ENCODE peak calls at places on chromosome 6, in eight cellular contexts. T is K562, P is SK-N-SH, H is transverse colon, I is HL-60, D is endothelial cell of umbilical vein, F is prostate gland, K is Panc1. J is an unnamed sample.

GRCh38 chr6:12403946-12404647 is 113.9 kb downstream of the EDN1 start:
- DNase-seq in T (no peak), P (no peak), H (no peak), I (no peak), D (no peak), F (no peak), K (no peak), J (no peak)

GRCh38 chr6:109291893-109292292 is 90.4 kb downstream of the CD164 start:
- DNase-seq in T (no peak), P (no peak), H (no peak), I (no peak), D (no peak), F (no peak), K (no peak), J (no peak)

GRCh38 chr6:20661721-20662120 is 127.5 kb downstream of the CDKAL1 start:
- DNase-seq in T (no peak), P (peak), H (no peak), I (no peak), D (peak), F (peak), K (no peak), J (no peak)

GRCh38 chr6:91094806-91095475 is 508.1 kb upstream of the MAP3K7 start:
- DNase-seq in T (no peak), P (no peak), H (no peak), I (no peak), D (no peak), F (no peak), K (no peak), J (no peak)

GRCh38 chr6:14682821-14683220 is 563.0 kb upstream of the JARID2 start:
- DNase-seq in T (no peak), P (no peak), H (no peak), I (no peak), D (no peak), F (no peak), K (no peak), J (no peak)

GRCh38 chr6:120198033-120198432 is 848.5 kb upstream of the MAN1A1 start:
- DNase-seq in T (peak), P (peak), H (no peak), I (no peak), D (no peak), F (no peak), K (no peak), J (no peak)

GRCh38 chr6:11380969-11381744 is 148.7 kb upstream of the NEDD9 start:
- DNase-seq in T (no peak), P (no peak), H (no peak), I (no peak), D (no peak), F (no peak), K (no peak), J (no peak)

GRCh38 chr6:31728767-31729514 is at the start of gene DDAH2:
- DNase-seq in T (no peak), P (no peak), H (peak), I (no peak), D (no peak), F (no peak), K (no peak), J (no peak)

GRCh38 chr6:107434812-107435211 is 24.6 kb downstream of the PDSS2 start:
- DNase-seq in T (no peak), P (no peak), H (no peak), I (no peak), D (no peak), F (no peak), K (no peak), J (no peak)

GRCh38 chr6:160042014-160042773 is 73.3 kb downstream of the IGF2R start:
- DNase-seq in T (no peak), P (no peak), H (no peak), I (no peak), D (no peak), F (peak), K (no peak), J (no peak)

GRCh38 chr6:108800510-108800909 is 47.7 kb upstream of the ARMC2 start:
- DNase-seq in T (no peak), P (no peak), H (no peak), I (no peak), D (no peak), F (no peak), K (no peak), J (no peak)

GRCh38 chr6:29797120-29797519 is 30.5 kb upstream of the HLA-G start:
- DNase-seq in T (no peak), P (no peak), H (no peak), I (no peak), D (no peak), F (no peak), K (no peak), J (no peak)

GRCh38 chr6:133681880-133682279 is 207.0 kb upstream of the TCF21 start:
- DNase-seq in T (no peak), P (no peak), H (no peak), I (no peak), D (no peak), F (no peak), K (no peak), J (no peak)

GRCh38 chr6:36351152-36351571 is 14.5 kb upstream of the BNIP5 start:
- DNase-seq in T (peak), P (no peak), H (no peak), I (no peak), D (no peak), F (no peak), K (no peak), J (no peak)

GRCh38 chr6:133959667-133960368 is 6.8 kb downstream of the TBPL1 start:
- DNase-seq in T (peak), P (no peak), H (no peak), I (no peak), D (no peak), F (no peak), K (no peak), J (no peak)

GRCh38 chr6:149935246-149935645 is 6.6 kb upstream of the ULBP2 start:
- DNase-seq in T (no peak), P (no peak), H (no peak), I (no peak), D (no peak), F (no peak), K (no peak), J (no peak)

GRCh38 chr6:41970436-41970846 is 28.8 kb upstream of the CCND3 start:
- DNase-seq in T (no peak), P (no peak), H (no peak), I (peak), D (peak), F (no peak), K (no peak), J (no peak)

GRCh38 chr6:37127961-37128862 is 41.7 kb upstream of the PIM1 start:
- DNase-seq in T (peak), P (no peak), H (peak), I (no peak), D (peak), F (no peak), K (no peak), J (no peak)

GRCh38 chr6:70371454-70372105 is 41.7 kb upstream of the FAM135A start:
- DNase-seq in T (peak), P (peak), H (no peak), I (peak), D (peak), F (no peak), K (peak), J (no peak)

GRCh38 chr6:117605169-117605826 is 3.0 kb upstream of the GOPC start:
- DNase-seq in T (peak), P (peak), H (peak), I (peak), D (peak), F (peak), K (peak), J (no peak)

GRCh38 chr6:159813781-159814180 is 13.7 kb downstream of the PNLDC1 start:
- DNase-seq in T (no peak), P (no peak), H (no peak), I (no peak), D (no peak), F (no peak), K (no peak), J (no peak)

GRCh38 chr6:4775591-4776492 is at the start of gene CDYL:
- DNase-seq in T (peak), P (peak), H (peak), I (peak), D (peak), F (peak), K (no peak), J (peak)

GRCh38 chr6:29584821-29585220 is at the start of gene OR2H2:
- DNase-seq in T (no peak), P (no peak), H (no peak), I (no peak), D (no peak), F (no peak), K (no peak), J (no peak)

GRCh38 chr6:20693466-20694063 is 159.3 kb downstream of the CDKAL1 start:
- DNase-seq in T (peak), P (no peak), H (no peak), I (no peak), D (no peak), F (no peak), K (no peak), J (no peak)

GRCh38 chr6:84738996-84739865 is 25.2 kb downstream of the TBX18 start:
- DNase-seq in T (no peak), P (no peak), H (no peak), I (no peak), D (no peak), F (no peak), K (no peak), J (no peak)

GRCh38 chr6:68730291-68731054 is 95.4 kb downstream of the ADGRB3 start:
- DNase-seq in T (no peak), P (no peak), H (no peak), I (no peak), D (no peak), F (no peak), K (no peak), J (no peak)

GRCh38 chr6:138856654-138857053 is 60.8 kb downstream of the ECT2L start:
- DNase-seq in T (no peak), P (no peak), H (no peak), I (no peak), D (no peak), F (no peak), K (no peak), J (no peak)

GRCh38 chr6:125264476-125264875 is 37.3 kb downstream of the HDDC2 start:
- DNase-seq in T (no peak), P (no peak), H (no peak), I (no peak), D (no peak), F (no peak), K (no peak), J (no peak)
- TF ChIP-seq POLR2AphosphoS5 in T (no peak), P (no peak), H (no peak), I (no peak), D (no peak), F (no peak), K (no peak), J (no peak)

GRCh38 chr6:99979953-99980352 is 14.1 kb downstream of the MCHR2 start:
- DNase-seq in T (no peak), P (no peak), H (no peak), I (no peak), D (no peak), F (no peak), K (no peak), J (no peak)

DNA sequence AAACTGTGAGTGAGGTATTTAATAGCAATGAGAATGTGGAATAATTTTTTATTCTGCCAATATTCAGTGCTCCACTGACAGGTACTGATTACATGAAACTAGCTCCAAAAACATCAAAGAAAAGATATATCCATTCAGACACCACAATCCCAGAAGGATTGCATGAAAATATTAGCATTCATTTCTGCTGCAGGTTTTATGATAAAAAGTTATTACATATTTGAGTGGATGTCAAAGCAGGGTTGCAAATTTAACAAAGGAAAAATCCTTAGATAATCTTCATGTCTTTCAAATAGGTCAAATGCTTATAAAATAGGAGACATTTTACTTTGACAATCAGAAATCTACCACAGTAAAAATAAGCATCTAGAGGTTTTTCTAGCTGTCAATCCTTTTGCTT is 13.3 kb downstream of the MCHR2 start:
- DNase-seq in T (no peak), P (no peak), H (no peak), I (no peak), D (no peak), F (no peak), K (no peak), J (no peak)
- TF ChIP-seq POLR2AphosphoS5 in T (no peak), P (no peak), H (no peak), I (no peak), D (no peak), F (no peak), K (no peak), J (no peak)

GRCh38 chr6:33314943-33315752 is 1.3 kb upstream of the TAPBP start:
- DNase-seq in T (peak), P (peak), H (peak), I (no peak), D (peak), F (peak), K (no peak), J (no peak)
- TF ChIP-seq POLR2AphosphoS5 in T (no peak), P (no peak), H (peak), I (no peak), D (no peak), F (peak), K (no peak), J (no peak)

DNA sequence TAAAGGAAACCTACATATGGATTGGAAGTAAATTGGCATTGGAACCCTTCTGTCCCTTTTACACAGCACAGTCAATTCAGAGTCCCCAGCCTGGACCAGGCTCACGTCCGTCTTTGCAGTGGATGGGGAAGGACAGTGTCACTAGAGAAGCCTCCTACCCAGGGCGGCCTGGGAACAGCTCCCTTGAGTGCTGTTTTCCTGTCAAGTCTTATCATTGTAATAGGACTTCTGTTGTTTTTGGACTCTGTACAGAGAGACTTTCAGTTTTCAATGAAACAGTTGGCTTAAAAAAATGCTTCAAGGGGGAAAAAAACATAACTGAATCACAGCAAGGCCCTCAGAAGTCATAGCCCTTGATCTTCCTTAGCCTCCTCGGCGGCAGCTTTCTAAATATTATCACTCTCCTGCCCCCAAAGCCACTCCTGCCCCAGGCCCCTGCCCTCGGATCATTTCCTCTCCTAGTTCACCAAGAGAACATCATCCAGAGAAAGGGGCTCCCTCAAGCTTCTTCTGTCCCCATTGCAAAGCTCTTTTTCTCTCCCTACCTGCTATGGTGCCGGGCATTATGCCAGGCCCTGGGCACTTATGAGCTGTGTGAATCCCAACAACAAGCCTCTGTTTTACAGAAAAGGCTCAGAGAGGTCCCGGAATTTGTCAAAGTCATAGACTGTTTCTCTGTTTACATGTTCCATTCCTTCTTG is 37.8 kb upstream of the CNKSR3 start:
- DNase-seq in T (no peak), P (peak), H (no peak), I (no peak), D (peak), F (no peak), K (no peak), J (no peak)
- TF ChIP-seq POLR2AphosphoS5 in T (no peak), P (no peak), H (no peak), I (no peak), D (no peak), F (no peak), K (no peak), J (no peak)

DNA sequence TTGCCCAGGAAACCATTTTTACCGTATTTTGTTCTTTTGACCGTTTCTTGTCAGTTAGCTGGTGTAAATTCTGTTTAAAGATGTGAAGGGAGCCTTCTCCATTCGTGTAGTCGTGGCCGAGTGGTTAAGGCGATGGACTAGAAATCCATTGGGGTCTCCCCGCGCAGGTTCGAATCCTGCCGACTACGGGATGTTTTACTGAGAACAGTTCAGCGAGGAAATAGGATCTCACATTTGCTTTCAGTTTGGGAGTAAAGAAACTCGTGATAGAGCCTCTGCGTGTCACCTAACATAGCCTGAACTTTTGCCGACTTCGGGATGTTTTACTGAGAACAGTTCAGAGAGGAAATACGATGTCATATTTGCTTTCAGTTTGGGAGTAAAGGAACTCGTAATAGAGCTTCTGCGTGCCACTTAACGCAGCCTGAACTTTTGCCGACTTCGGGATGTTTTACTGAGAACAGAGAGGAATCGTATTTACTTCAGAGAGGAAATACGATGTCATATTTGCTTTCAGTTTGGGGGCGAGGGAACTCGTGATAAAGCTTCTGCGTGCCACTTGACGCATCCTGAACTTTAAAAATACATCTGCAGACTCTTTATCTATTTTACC is 5.9 kb upstream of the ZNF184 start:
- DNase-seq in T (peak), P (peak), H (peak), I (peak), D (peak), F (peak), K (peak), J (peak)
- TF ChIP-seq POLR2AphosphoS5 in T (no peak), P (no peak), H (no peak), I (no peak), D (no peak), F (peak), K (peak), J (no peak)

GRCh38 chr6:43989556-43990248 is 137.6 kb downstream of the MRPL14 start:
- DNase-seq in T (no peak), P (peak), H (no peak), I (no peak), D (no peak), F (no peak), K (no peak), J (no peak)

GRCh38 chr6:43990627-43991619 is 136.3 kb downstream of the MRPL14 start:
- DNase-seq in T (peak), P (peak), H (peak), I (no peak), D (no peak), F (no peak), K (no peak), J (no peak)

GRCh38 chr6:43988801-43989200 is 138.5 kb downstream of the MRPL14 start:
- DNase-seq in T (no peak), P (no peak), H (no peak), I (no peak), D (no peak), F (no peak), K (no peak), J (no peak)

GRCh38 chr6:43992126-43992663 is 135.1 kb downstream of the MRPL14 start:
- DNase-seq in T (no peak), P (no peak), H (no peak), I (no peak), D (no peak), F (no peak), K (no peak), J (no peak)

DNA sequence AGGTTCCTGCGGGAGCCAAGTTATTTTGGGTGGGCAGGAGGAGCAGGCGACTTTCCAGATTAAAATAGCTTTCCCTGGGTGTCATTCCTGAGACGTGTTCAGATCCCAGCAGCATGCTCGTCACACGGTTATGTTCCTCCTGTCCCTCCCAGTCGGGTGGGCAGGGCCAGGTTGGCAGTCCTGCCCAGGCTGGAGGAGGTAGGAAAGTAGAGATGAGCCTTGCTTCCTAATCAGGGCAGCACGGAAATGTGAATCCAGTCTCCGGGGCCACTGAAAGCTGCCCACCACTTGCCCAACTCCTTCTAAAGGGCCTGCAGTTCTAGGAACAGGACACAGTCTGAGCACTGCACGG is 137.0 kb downstream of the MRPL14 start:
- DNase-seq in T (no peak), P (no peak), H (no peak), I (no peak), D (no peak), F (no peak), K (no peak), J (no peak)
- TF ChIP-seq POLR2AphosphoS5 in T (no peak), P (no peak), H (no peak), I (no peak), D (no peak), F (no peak), K (no peak), J (no peak)

DNA sequence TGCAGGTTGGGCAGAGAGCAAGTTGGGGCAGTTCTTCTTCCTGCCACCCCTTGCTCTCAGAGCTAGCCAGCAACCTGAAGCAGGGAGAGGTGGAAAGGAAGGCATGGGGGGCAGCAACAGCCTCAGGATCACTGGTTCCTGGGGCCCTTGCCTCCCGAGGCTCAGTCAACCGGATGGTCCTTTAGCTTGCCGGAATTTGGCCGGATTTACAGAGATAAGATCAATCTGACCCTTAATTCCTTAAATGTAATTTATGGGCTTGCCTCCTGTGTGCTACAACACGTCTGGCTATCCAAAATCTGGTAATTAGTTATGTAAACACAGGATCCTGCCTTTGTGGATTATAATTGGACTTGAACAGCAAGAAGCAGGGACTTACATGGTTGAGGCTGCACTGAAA is 19.5 kb upstream of the TCP11 start:
- DNase-seq in T (no peak), P (peak), H (no peak), I (no peak), D (no peak), F (no peak), K (no peak), J (no peak)
- TF ChIP-seq POLR2AphosphoS5 in T (no peak), P (no peak), H (no peak), I (no peak), D (no peak), F (no peak), K (no peak), J (no peak)

DNA sequence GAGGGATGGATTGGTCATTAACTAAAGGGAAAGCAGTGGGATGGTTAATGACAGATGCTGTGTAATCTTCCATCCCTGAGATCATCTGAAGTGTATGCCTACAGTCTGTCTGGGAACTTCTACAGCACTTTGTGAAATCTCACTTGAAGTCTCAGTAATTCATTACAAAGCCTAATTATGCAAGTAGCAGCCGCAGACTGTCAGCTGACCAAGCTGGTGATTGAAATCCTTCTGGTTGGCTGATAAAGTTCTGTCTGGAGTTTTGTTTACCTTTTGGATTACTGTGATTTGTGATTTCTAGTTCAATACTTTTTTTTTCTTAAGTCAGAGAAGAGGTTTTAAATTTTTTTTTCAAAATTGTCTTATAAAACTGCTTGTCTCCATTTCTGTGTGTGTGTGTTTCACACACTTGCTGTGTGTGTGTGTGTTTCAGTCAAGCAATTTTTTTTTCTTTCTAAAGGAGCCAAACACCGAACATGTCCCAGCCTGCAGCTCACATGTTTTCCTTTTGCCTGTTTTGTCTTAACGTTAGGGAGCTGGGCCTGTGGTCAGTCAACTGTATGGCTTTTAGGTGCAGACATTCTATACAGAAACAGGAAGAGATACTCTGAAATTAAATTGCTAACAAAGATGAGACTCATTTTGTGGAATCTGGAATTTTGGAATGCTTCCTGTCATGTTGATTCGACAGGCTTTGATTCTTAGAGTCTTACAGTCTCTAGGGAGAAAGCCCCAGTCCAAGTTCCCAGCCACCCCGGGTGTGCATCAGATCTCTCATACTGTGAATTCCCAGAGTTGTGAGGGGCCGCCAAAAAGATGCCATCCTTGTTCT is 28.5 kb upstream of the ADGRF4 start:
- DNase-seq in T (no peak), P (no peak), H (no peak), I (no peak), D (no peak), F (peak), K (no peak), J (no peak)
- TF ChIP-seq POLR2AphosphoS5 in T (no peak), P (no peak), H (no peak), I (no peak), D (no peak), F (peak), K (no peak), J (no peak)

J was measured in GM12892.